ENCODE peak calls at places on chromosomes 6 and 20, in ten cellular contexts. Q is thoracic aorta, N is uterus, A is spleen, T is astrocyte, I is left lung, M is SJSA1, J is fibroblast of lung, K is OCI-LY7, P is pancreas. W is an unnamed sample.

GRCh38 chr6:18567380-18567779 is 180.2 kb downstream of the RNF144B start:
- DNase-seq in N (no peak), K (no peak), Q (no peak), M (no peak), T (no peak), J (no peak), P (no peak), A (no peak), I (no peak), W (no peak)

GRCh38 chr20:61558726-61559125 is 306.7 kb downstream of the CDH4 start:
- DNase-seq in M (no peak), A (no peak), I (no peak), J (peak; percentile 68), N (no peak), Q (no peak), K (no peak), P (no peak), T (peak; percentile 45), W (no peak)

GRCh38 chr6:167474171-167474570 is 149.3 kb downstream of the TTLL2 start:
- DNase-seq in J (no peak), T (no peak), I (no peak), M (no peak), A (no peak), P (no peak), N (no peak), K (no peak), Q (no peak), W (no peak)

GRCh38 chr6:24658573-24659511 is 7.9 kb downstream of the TDP2 start:
- DNase-seq in N (no peak), A (no peak), M (no peak), P (no peak), K (no peak), I (no peak), T (no peak), Q (no peak), J (peak; percentile 11), W (no peak)

GRCh38 chr6:52303178-52303577 is 18.6 kb upstream of the MCM3 start:
- DNase-seq in P (no peak), J (no peak), T (no peak), A (no peak), Q (no peak), N (no peak), I (no peak), K (no peak), M (no peak), W (no peak)

GRCh38 chr6:80143312-80143960 is 37.0 kb downstream of the BCKDHB start:
- DNase-seq in M (peak; percentile 79), J (peak; percentile 88), N (peak; percentile 62), I (no peak), P (peak; percentile 30), Q (peak; percentile 83), T (peak; percentile 83), A (no peak), K (no peak), W (peak; percentile 49)

GRCh38 chr6:138546733-138547185 is 47.5 kb upstream of the NHSL1 start:
- DNase-seq in P (no peak), M (peak; percentile 47), A (no peak), I (no peak), Q (no peak), J (peak; percentile 74), K (no peak), N (no peak), T (peak; percentile 67), W (no peak)

GRCh38 chr6:41226752-41227151 is 1.4 kb upstream of the TREML4 start:
- DNase-seq in J (no peak), M (no peak), P (no peak), I (no peak), A (no peak), T (no peak), Q (no peak), N (no peak), K (no peak), W (no peak)

GRCh38 chr6:128663238-128663637 is 142.8 kb upstream of the PTPRK start:
- DNase-seq in I (no peak), N (no peak), Q (no peak), P (no peak), M (no peak), J (no peak), A (no peak), K (no peak), T (no peak), W (no peak)

GRCh38 chr20:49712918-49713778 is 530 bp downstream of the B4GALT5 start:
- DNase-seq in Q (no peak), N (peak; percentile 40), K (peak; percentile 73), J (no peak), A (peak; percentile 88), M (peak; percentile 51), I (peak; percentile 87), P (peak; percentile 41), T (no peak), W (peak; percentile 73)

GRCh38 chr6:95243091-95243490 is 334.2 kb upstream of the MANEA start:
- DNase-seq in P (no peak), K (no peak), Q (no peak), I (no peak), M (no peak), N (no peak), T (no peak), J (no peak), A (no peak), W (no peak)

GRCh38 chr20:13236990-13237720 is 16.1 kb downstream of the ISM1 start:
- DNase-seq in P (no peak), M (no peak), Q (no peak), A (no peak), N (no peak), K (no peak), T (no peak), J (no peak), I (no peak), W (no peak)

GRCh38 chr6:12371151-12371550 is 81.0 kb downstream of the EDN1 start:
- DNase-seq in J (no peak), I (no peak), N (no peak), K (no peak), A (no peak), Q (no peak), P (no peak), M (no peak), T (no peak), W (no peak)

GRCh38 chr6:12371641-12372146 is 81.5 kb downstream of the EDN1 start:
- DNase-seq in J (peak; percentile 41), K (no peak), A (no peak), N (no peak), I (no peak), T (peak; percentile 32), Q (no peak), P (peak; percentile 6), M (no peak), W (no peak)

GRCh38 chr6:12369355-12369754 is 79.2 kb downstream of the EDN1 start:
- DNase-seq in I (no peak), P (no peak), A (no peak), N (no peak), J (no peak), K (no peak), M (no peak), Q (no peak), T (no peak), W (no peak)

GRCh38 chr6:12367412-12367811 is 77.3 kb downstream of the EDN1 start:
- DNase-seq in M (no peak), A (no peak), I (no peak), T (no peak), K (no peak), Q (no peak), N (no peak), J (no peak), P (no peak), W (no peak)

DNA sequence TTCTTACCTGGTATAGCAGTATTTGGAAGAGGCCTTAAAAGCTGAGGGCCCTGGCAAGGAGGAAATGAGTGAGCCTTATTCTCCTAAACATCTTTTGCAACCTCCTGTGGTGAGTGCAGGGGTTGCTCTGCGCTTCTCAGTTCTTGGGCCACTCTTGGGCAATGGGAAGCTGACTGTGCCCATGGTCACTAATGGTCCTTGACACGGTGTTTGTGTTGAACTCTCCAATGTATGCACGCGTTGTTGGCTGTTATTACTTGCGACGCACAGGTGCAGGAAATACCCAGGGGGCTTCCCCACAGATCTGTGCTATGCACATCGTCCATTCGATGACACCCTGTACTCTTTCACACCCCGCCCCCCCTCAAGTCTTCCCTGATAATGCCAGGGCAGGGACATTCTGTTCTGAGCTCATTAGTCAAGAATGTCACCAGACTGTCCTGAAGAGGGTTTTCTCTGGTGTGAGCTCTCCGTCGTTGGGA is 79.7 kb downstream of the EDN1 start:
- DNase-seq in A (peak; percentile 78), I (peak; percentile 71), J (no peak), N (no peak), Q (no peak), T (no peak), K (peak; percentile 12), M (no peak), P (no peak), W (no peak)
- H3K4me1 ChIP-seq in A (no peaks in the 10 kb centered on the region), I (peaks cover 22% of the 10 kb centered on the region), J (no peaks in the 10 kb centered on the region), N (no peaks in the 10 kb centered on the region), Q (peaks cover 24% of the 10 kb centered on the region), T (peaks cover 6% of the 10 kb centered on the region), K (no peaks in the 10 kb centered on the region), M (peaks cover 16% of the 10 kb centered on the region), P (peaks cover 9% of the 10 kb centered on the region), W (no peaks in the 10 kb centered on the region)

DNA sequence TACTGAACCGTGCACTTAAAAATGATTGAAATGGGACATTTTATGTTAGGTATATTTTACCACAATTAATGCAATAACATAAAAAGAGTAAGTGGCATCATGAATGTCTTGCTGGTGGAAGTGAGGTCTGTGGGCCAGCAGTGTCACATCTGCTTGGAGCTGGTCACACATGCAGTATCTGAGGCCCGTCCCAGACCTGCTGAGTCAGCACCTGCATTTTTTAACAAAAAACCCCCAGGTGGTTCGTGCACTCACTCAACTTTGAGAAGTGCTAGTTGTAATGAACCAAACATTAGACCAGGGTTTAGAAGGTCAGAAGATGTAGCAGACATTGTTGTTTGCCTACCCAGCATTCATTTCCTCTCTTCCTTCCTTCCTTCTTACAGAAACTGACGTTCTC is 21.0 kb downstream of the BANF2 start:
- DNase-seq in T (no peak), N (no peak), P (no peak), J (no peak), A (no peak), M (no peak), I (no peak), Q (no peak), K (no peak), W (no peak)
- H3K27ac ChIP-seq in T (no peak overlapping the region), N (no peak overlapping the region), P (no peak overlapping the region), J (no peak overlapping the region), A (no peak overlapping the region), M (no peak overlapping the region), I (no peak overlapping the region), Q (no peak overlapping the region), K (no peak overlapping the region), W (no peak overlapping the region)

DNA sequence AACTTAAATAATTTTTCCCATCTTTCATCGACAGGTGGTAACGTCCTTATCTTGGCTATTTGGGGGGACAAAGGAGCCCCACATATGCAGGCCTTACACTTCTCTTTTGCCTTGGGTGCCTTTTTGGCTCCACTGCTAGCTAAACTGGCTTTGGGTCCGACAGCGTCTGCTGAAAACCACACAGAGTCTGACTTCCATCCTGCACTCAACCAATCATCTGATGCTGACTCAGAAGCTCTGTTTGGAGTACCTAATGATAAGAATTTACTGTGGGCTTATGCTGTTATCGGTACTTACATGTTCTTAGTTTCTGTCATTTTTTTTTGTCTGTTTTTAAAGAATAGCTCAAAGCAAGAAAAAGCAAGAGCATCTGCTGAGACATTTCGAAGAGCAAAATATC is 178.5 kb downstream of the SLC16A10 start:
- DNase-seq in A (no peak), I (no peak), T (peak; percentile 76), M (no peak), J (peak; percentile 81), P (no peak), N (no peak), K (no peak), Q (no peak), W (no peak)
- H3K36me3 ChIP-seq in A (peaks cover 76% of the 10 kb centered on the region), I (no peaks in the 10 kb centered on the region), T (peaks cover 12% of the 10 kb centered on the region), M (peaks cover 59% of the 10 kb centered on the region), J (peaks cover 3% of the 10 kb centered on the region), P (peaks cover 14% of the 10 kb centered on the region), N (no peaks in the 10 kb centered on the region), K (peaks cover 76% of the 10 kb centered on the region), Q (peaks cover 8% of the 10 kb centered on the region), W (peaks cover 31% of the 10 kb centered on the region)

GRCh38 chr6:85866373-85866740 is 223.7 kb upstream of the SYNCRIP start:
- DNase-seq in J (peak; percentile 31), N (peak; percentile 42), P (no peak), A (no peak), Q (no peak), I (no peak), K (no peak), T (peak; percentile 16), M (no peak), W (no peak)
- H3K4me1 ChIP-seq in J (no peaks in the 10 kb centered on the region), N (no peaks in the 10 kb centered on the region), P (peaks cover 11% of the 10 kb centered on the region), A (no peaks in the 10 kb centered on the region), Q (peaks cover 30% of the 10 kb centered on the region), I (peaks cover 10% of the 10 kb centered on the region), K (no peaks in the 10 kb centered on the region), T (peaks cover 6% of the 10 kb centered on the region), M (peaks cover 17% of the 10 kb centered on the region), W (no peaks in the 10 kb centered on the region)

W was measured in SJCRH30.